ENCODE peak calls at places on chromosomes 11 and 22, in seven cellular contexts. W is prostate gland, E is endothelial cell of umbilical vein, L is A549, Q is IMR-90, M is spleen, J is heart left ventricle. U is an unnamed sample.

GRCh38 chr22:43550024-43550620 is 138.3 kb downstream of the MPPED1 start:
- DNase-seq in W (no peak), E (no peak), L (no peak), Q (no peak), M (no peak), J (no peak), U (peak)

GRCh38 chr22:39565414-39565944 is 5.1 kb upstream of the CACNA1I start:
- DNase-seq in W (no peak), E (no peak), L (no peak), Q (no peak), M (no peak), J (no peak), U (no peak)

GRCh38 chr22:35154937-35155387 is 89.0 kb downstream of the ISX start:
- DNase-seq in W (peak), E (peak), L (peak), Q (peak), M (peak), J (peak), U (peak)

GRCh38 chr11:120141144-120142071 is 3.5 kb upstream of the TRIM29 start:
- DNase-seq in W (peak), E (no peak), L (no peak), Q (no peak), M (no peak), J (no peak), U (no peak)

GRCh38 chr11:74605403-74605802 is 13.0 kb downstream of the POLD3 start:
- DNase-seq in W (no peak), E (no peak), L (no peak), Q (no peak), M (no peak), J (no peak), U (no peak)

GRCh38 chr11:60128376-60128775 is 39.9 kb downstream of the MS4A2 start:
- DNase-seq in W (no peak), E (no peak), L (no peak), Q (no peak), M (no peak), J (no peak), U (peak)

GRCh38 chr11:115644846-115645245 is 140.6 kb upstream of the CADM1 start:
- DNase-seq in W (no peak), E (no peak), L (no peak), Q (peak), M (no peak), J (no peak), U (no peak)

GRCh38 chr11:15742626-15743243 is 613.6 kb downstream of the SOX6 start:
- DNase-seq in W (no peak), E (peak), L (no peak), Q (peak), M (no peak), J (no peak), U (no peak)

GRCh38 chr11:108221981-108222685 is at the start of gene NPAT:
- DNase-seq in W (no peak), E (no peak), L (no peak), Q (no peak), M (no peak), J (no peak), U (no peak)

GRCh38 chr11:14095882-14096281 is 133.4 kb downstream of the SPON1 start:
- DNase-seq in W (no peak), E (no peak), L (no peak), Q (no peak), M (no peak), J (no peak), U (no peak)

GRCh38 chr22:19210188-19210587 is 31.7 kb upstream of the SLC25A1 start:
- DNase-seq in W (no peak), E (no peak), L (no peak), Q (no peak), M (no peak), J (no peak), U (no peak)

GRCh38 chr11:128422576-128423370 is 164.6 kb downstream of the ETS1 start:
- DNase-seq in W (no peak), E (no peak), L (no peak), Q (no peak), M (peak), J (peak), U (no peak)

GRCh38 chr11:35082322-35083180 is 56.4 kb upstream of the CD44 start:
- DNase-seq in W (no peak), E (no peak), L (peak), Q (peak), M (peak), J (peak), U (peak)

GRCh38 chr22:41782316-41782715 is 18.2 kb upstream of the CCDC134 start:
- DNase-seq in W (no peak), E (no peak), L (no peak), Q (no peak), M (no peak), J (no peak), U (no peak)

GRCh38 chr22:23200896-23201295 is 20.6 kb downstream of the BCR start:
- DNase-seq in W (no peak), E (peak), L (no peak), Q (no peak), M (peak), J (no peak), U (no peak)

GRCh38 chr22:23574877-23575276 is 5.2 kb downstream of the IGLL1 start:
- DNase-seq in W (no peak), E (no peak), L (no peak), Q (no peak), M (peak), J (no peak), U (no peak)

GRCh38 chr11:131064373-131064991 is 148.2 kb upstream of the SNX19 start:
- DNase-seq in W (peak), E (peak), L (peak), Q (peak), M (no peak), J (peak), U (peak)

GRCh38 chr11:126355926-126356897 is 726 bp downstream of the ST3GAL4 start:
- DNase-seq in W (no peak), E (peak), L (no peak), Q (no peak), M (peak), J (no peak), U (no peak)

GRCh38 chr22:43543522-43544281 is 131.9 kb downstream of the MPPED1 start:
- DNase-seq in W (no peak), E (no peak), L (no peak), Q (no peak), M (no peak), J (no peak), U (no peak)

GRCh38 chr11:109794501-109794900 is 298.7 kb upstream of the ZC3H12C start:
- DNase-seq in W (no peak), E (no peak), L (no peak), Q (peak), M (no peak), J (no peak), U (no peak)

GRCh38 chr22:32005453-32005852 is 37.6 kb upstream of the SLC5A1 start:
- DNase-seq in W (no peak), E (no peak), L (peak), Q (peak), M (no peak), J (no peak), U (no peak)

GRCh38 chr11:639324-639977 is 2.4 kb downstream of the DRD4 start:
- DNase-seq in W (no peak), E (no peak), L (no peak), Q (no peak), M (no peak), J (no peak), U (no peak)

GRCh38 chr22:23243006-23243573 is 62.8 kb downstream of the BCR start:
- DNase-seq in W (no peak), E (no peak), L (no peak), Q (no peak), M (no peak), J (no peak), U (no peak)

GRCh38 chr11:110730773-110731172 is 18.5 kb upstream of the ARHGAP20 start:
- DNase-seq in W (no peak), E (no peak), L (no peak), Q (no peak), M (no peak), J (no peak), U (no peak)

GRCh38 chr11:117180661-117181585 is 2.4 kb downstream of the SIDT2 start:
- DNase-seq in W (peak), E (peak), L (peak), Q (peak), M (peak), J (peak), U (peak)

GRCh38 chr11:123308077-123308476 is 113.0 kb upstream of the CLMP start:
- DNase-seq in W (no peak), E (peak), L (no peak), Q (peak), M (no peak), J (peak), U (no peak)

GRCh38 chr11:79066456-79067354 is 374.1 kb downstream of the TENM4 start:
- DNase-seq in W (no peak), E (peak), L (no peak), Q (no peak), M (no peak), J (no peak), U (peak)

GRCh38 chr11:11584446-11584810 is 37.4 kb downstream of the GALNT18 start:
- DNase-seq in W (no peak), E (no peak), L (peak), Q (peak), M (no peak), J (no peak), U (no peak)

GRCh38 chr11:127059286-127060200 is 59.0 kb upstream of the KIRREL3 start:
- DNase-seq in W (no peak), E (no peak), L (no peak), Q (no peak), M (no peak), J (no peak), U (no peak)

GRCh38 chr11:122215244-122215992 is 99.4 kb upstream of the BLID start:
- DNase-seq in W (peak), E (peak), L (peak), Q (peak), M (peak), J (peak), U (peak)

GRCh38 chr22:29872989-29873388 is 10.0 kb upstream of the MTMR3 start:
- DNase-seq in W (no peak), E (no peak), L (no peak), Q (no peak), M (no peak), J (no peak), U (no peak)

GRCh38 chr11:61133956-61134662 is 27.1 kb downstream of the VPS37C start:
- DNase-seq in W (no peak), E (no peak), L (no peak), Q (no peak), M (peak), J (no peak), U (no peak)

GRCh38 chr11:945986-946385 is 20.3 kb downstream of the AP2A2 start:
- DNase-seq in W (no peak), E (no peak), L (peak), Q (no peak), M (no peak), J (no peak), U (no peak)

GRCh38 chr11:133531971-133532651 is at the start of gene OPCML:
- DNase-seq in W (no peak), E (no peak), L (no peak), Q (no peak), M (no peak), J (no peak), U (no peak)

GRCh38 chr11:102225689-102226562 is 91.4 kb upstream of the BIRC3 start:
- DNase-seq in W (no peak), E (peak), L (no peak), Q (peak), M (no peak), J (no peak), U (no peak)

GRCh38 chr11:107825875-107826274 is 32.7 kb downstream of the SLC35F2 start:
- DNase-seq in W (no peak), E (peak), L (no peak), Q (no peak), M (no peak), J (no peak), U (no peak)

GRCh38 chr22:36406721-36407120 is 19.0 kb upstream of the MYH9 start:
- DNase-seq in W (no peak), E (no peak), L (no peak), Q (no peak), M (no peak), J (no peak), U (no peak)

GRCh38 chr11:1152316-1153104 is 5.2 kb upstream of the MUC5AC start:
- DNase-seq in W (no peak), E (no peak), L (peak), Q (peak), M (peak), J (no peak), U (peak)

DNA sequence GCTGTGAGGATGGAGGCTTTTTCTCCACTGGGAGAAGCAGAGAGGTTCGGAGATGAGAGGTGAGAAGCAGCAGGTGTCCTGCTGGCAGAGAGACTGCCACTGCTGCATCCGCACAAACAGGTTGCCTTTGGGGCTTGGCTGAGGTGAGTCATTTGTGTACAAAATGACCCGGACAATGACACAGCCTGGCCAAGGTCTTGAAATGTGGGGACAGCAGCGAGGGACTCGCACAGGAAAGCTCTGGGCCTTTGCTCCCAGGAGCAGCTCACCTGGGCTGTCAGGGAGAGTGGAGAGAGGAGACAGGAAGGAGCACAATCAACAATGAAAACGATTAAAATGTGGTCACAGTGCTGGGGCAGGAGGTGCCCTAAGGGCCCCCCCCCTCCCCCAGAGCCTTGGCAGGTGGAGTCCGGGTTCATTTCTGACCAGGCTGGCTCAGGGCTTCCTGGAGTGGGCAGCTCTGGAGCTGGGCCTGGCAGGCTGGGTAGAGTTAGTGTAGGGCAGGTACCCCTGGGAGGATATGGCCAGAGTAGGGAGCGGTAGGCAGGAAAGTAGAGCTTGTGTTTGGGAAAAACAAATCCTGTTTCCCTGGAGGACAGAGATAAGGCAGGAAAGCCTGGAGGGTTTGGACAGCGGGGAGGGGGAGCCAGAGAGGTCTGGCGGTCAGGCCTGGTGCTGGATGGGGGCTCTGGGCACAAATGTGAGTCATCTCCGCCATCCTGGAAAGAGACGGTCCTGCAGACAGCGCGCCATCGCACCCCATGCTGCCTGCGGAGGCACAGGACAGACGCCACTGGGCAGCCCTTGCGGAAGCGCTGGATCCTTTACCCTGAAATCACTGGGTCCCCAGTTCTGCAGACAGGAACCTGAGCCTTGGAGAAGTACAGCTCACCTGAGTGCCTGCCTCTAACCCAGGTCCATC is 37.8 kb upstream of the CELSR1 start:
- DNase-seq in W (no peak), E (peak), L (peak), Q (no peak), M (peak), J (peak), U (no peak)
- TF ChIP-seq POLR2A in W (no peak), E (no peak), L (no peak), Q (no peak), M (no peak), J (no peak), U (no peak)

DNA sequence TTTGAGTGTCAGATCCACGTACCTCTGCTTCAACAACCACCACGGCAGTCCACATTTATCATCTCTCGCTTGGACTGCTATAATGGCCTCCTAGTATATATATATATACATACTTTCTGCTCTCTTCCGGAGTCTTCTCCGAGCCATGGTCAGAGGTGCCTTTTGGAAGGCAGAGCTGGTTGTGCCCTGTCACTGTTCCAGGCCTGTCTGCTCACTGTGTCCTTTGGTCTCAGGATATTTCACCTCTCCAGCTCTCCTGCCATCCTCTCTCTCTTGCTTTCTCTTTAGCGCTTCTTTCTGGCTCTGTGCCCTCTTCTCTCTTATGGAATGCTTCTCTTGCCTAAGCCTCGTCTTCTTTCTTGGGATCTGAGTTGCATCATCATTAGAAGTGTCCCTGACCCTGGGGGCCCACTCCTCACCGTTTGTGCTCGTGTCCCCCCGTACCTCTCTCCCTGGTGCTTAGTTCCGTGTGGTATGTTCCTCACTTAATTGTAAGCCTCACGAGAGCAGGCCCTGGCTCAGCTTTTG is 86.1 kb upstream of the RASSF10 start:
- DNase-seq in W (no peak), E (no peak), L (no peak), Q (peak), M (no peak), J (no peak), U (no peak)
- H3K4me3 ChIP-seq in W (no peak), E (no peak), L (no peak), Q (no peak), M (no peak), J (no peak), U (no peak)

GRCh38 chr11:114163830-114164401 is 104.4 kb downstream of the ZBTB16 start:
- DNase-seq in W (peak), E (peak), L (no peak), Q (no peak), M (no peak), J (no peak), U (peak)
- TF ChIP-seq POLR2A in W (no peak), E (no peak), L (no peak), Q (no peak), M (no peak), J (no peak), U (no peak)

GRCh38 chr22:47918936-47919505 is 1156.6 kb downstream of the TBC1D22A start:
- DNase-seq in W (no peak), E (no peak), L (no peak), Q (no peak), M (no peak), J (no peak), U (no peak)
- H3K4me3 ChIP-seq in W (no peak), E (no peak), L (no peak), Q (no peak), M (no peak), J (no peak), U (no peak)

GRCh38 chr11:72001834-72002591 is 3.3 kb downstream of the IL18BP start:
- DNase-seq in W (no peak), E (no peak), L (no peak), Q (no peak), M (no peak), J (no peak), U (no peak)
- TF ChIP-seq POLR2A in W (no peak), E (peak), L (no peak), Q (no peak), M (no peak), J (no peak), U (no peak)

DNA sequence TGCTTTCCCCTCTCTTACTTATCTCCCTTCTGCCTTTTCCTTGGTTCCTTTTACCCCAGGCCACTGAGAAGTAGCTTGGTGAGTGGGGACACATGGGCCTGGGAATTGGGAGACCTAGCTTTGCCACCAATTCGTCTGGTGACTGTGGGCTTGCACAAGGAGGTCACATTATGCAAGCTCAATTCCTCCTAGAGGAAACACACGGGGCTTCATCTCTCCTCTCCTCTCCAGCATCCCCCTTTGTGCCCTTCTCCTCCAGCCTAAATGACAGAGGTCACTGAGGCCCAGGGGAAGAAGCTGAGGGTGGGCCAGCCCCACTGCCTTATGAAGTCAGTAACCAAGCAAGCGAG is 2.2 kb downstream of the CLCF1 start:
- DNase-seq in W (no peak), E (no peak), L (no peak), Q (no peak), M (no peak), J (no peak), U (no peak)
- H3K4me3 ChIP-seq in W (no peak), E (no peak), L (peak), Q (no peak), M (no peak), J (no peak), U (no peak)

GRCh38 chr11:31529189-31529588 is 19.6 kb downstream of the ELP4 start:
- DNase-seq in W (no peak), E (no peak), L (no peak), Q (no peak), M (no peak), J (no peak), U (no peak)

GRCh38 chr11:31535479-31535878 is 25.9 kb downstream of the ELP4 start:
- DNase-seq in W (no peak), E (no peak), L (no peak), Q (no peak), M (no peak), J (no peak), U (no peak)

GRCh38 chr11:31531293-31531692 is 21.7 kb downstream of the ELP4 start:
- DNase-seq in W (no peak), E (no peak), L (no peak), Q (no peak), M (no peak), J (no peak), U (no peak)

GRCh38 chr11:31529701-31530100 is 20.1 kb downstream of the ELP4 start:
- DNase-seq in W (no peak), E (no peak), L (no peak), Q (no peak), M (no peak), J (no peak), U (no peak)
- TF ChIP-seq POLR2A in W (no peak), E (no peak), L (no peak), Q (no peak), M (no peak), J (no peak), U (no peak)